ENCODE peak calls at places on chromosomes 3 and 15, in five cellular contexts. G is cardiac fibroblast, Y is fibroblast of the aortic adventitia, O is A549, W is neural crest cell. B is an unnamed sample.
A peak's percentile ranks its signal among the peaks of the same experiment; 100 is the strongest.

GRCh38 chr15:70212288-70212962 is 114.7 kb upstream of the TLE3 start:
- DNase-seq in O (no peak), G (peak; percentile 43), Y (no peak), W (no peak), B (no peak)

GRCh38 chr3:37024820-37025405 is 31.6 kb downstream of the MLH1 start:
- DNase-seq in W (no peak), O (peak; percentile 8), Y (no peak), G (no peak), B (no peak)

GRCh38 chr3:42900226-42900625 is 5.7 kb upstream of the ZNF662 start:
- DNase-seq in G (no peak), W (no peak), Y (no peak), O (no peak), B (no peak)

GRCh38 chr3:120673116-120673515 is 8.9 kb downstream of the HGD start:
- DNase-seq in W (no peak), Y (no peak), G (no peak), O (no peak), B (no peak)

GRCh38 chr3:141941093-141941492 is 64.7 kb downstream of the ATP1B3 start:
- DNase-seq in Y (no peak), G (no peak), O (no peak), W (no peak), B (no peak)

GRCh38 chr15:70526221-70526973 is 237.0 kb downstream of the UACA start:
- DNase-seq in W (no peak), Y (peak; percentile 13), G (peak; percentile 85), O (peak; percentile 69), B (no peak)

GRCh38 chr3:35596611-35597010 is 42.7 kb upstream of the ARPP21 start:
- DNase-seq in Y (no peak), W (no peak), G (no peak), O (no peak), B (no peak)

GRCh38 chr3:126464093-126464492 is 11.6 kb downstream of the ZXDC start:
- DNase-seq in W (no peak), G (no peak), Y (no peak), O (no peak), B (no peak)

GRCh38 chr3:191809326-191809949 is 348.5 kb downstream of the PYDC2 start:
- DNase-seq in G (no peak), O (no peak), Y (no peak), W (no peak), B (no peak)

GRCh38 chr15:50907866-50908208 is 646 bp upstream of the AP4E1 start:
- DNase-seq in W (no peak), G (peak; percentile 50), Y (peak; percentile 46), O (peak; percentile 53), B (peak; percentile 50)

GRCh38 chr3:112412494-112412893 is 79.5 kb downstream of the CD200 start:
- DNase-seq in Y (no peak), G (no peak), O (no peak), W (no peak), B (no peak)
- TF ChIP-seq CTCF in Y (no peak), G (no peak), O (no peak), W (no peak), B (no peak)

GRCh38 chr3:114333923-114334240 is 40.1 kb downstream of the TIGIT start:
- DNase-seq in W (no peak), Y (no peak), G (no peak), O (no peak), B (no peak)

GRCh38 chr3:114338651-114339357 is 45.0 kb downstream of the TIGIT start:
- DNase-seq in W (no peak), Y (no peak), G (no peak), O (no peak), B (no peak)

GRCh38 chr3:114333180-114333922 is 39.5 kb downstream of the TIGIT start:
- DNase-seq in Y (peak; percentile 50), G (peak; percentile 57), O (no peak), W (no peak), B (no peak)

GRCh38 chr3:114336857-114337256 is 43.0 kb downstream of the TIGIT start:
- DNase-seq in W (no peak), Y (no peak), G (no peak), O (no peak), B (no peak)

DNA sequence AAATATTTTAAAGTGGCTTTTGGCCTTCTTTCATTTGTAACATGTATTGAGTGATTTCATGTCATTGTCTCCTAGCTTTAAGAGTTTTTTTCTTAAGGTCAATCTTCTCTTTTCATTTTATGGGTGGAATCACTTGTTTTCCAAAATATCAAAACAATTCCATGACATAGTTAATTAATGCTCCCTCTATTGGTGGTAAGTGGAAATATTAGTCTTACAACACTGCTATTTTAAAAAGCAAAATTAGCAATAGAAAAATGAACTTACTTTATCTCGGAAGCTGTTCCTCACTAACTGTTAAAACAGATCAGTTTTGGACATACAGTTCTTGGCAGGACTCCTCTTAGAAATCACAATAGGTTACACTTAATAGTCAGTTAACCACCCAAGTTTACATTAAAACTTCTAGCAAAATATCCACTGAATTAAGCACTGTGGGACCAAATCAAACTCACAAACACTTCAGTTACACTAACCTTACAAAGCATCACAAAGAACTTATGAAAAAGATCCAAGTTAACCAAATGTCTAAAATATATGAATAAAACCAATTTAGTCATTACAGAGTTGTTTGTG is 42.4 kb downstream of the TIGIT start:
- DNase-seq in G (peak; percentile 36), O (no peak), W (no peak), Y (peak; percentile 30), B (no peak)
- TF ChIP-seq CTCF in G (peak; percentile 43), O (peak; percentile 36), W (peak; percentile 61), Y (peak; percentile 50), B (peak; percentile 80)

GRCh38 chr15:63000706-63001105 is 41.8 kb upstream of the TPM1 start:
- DNase-seq in Y (no peak), G (no peak), W (no peak), O (no peak), B (no peak)

GRCh38 chr15:62997441-62997840 is 45.1 kb upstream of the TPM1 start:
- DNase-seq in O (no peak), W (no peak), G (no peak), Y (no peak), B (no peak)

GRCh38 chr15:62999923-63000484 is 42.5 kb upstream of the TPM1 start:
- DNase-seq in O (no peak), G (no peak), Y (no peak), W (no peak), B (no peak)

GRCh38 chr15:62998262-62998909 is 44.2 kb upstream of the TPM1 start:
- DNase-seq in G (no peak), O (no peak), Y (no peak), W (no peak), B (no peak)

DNA sequence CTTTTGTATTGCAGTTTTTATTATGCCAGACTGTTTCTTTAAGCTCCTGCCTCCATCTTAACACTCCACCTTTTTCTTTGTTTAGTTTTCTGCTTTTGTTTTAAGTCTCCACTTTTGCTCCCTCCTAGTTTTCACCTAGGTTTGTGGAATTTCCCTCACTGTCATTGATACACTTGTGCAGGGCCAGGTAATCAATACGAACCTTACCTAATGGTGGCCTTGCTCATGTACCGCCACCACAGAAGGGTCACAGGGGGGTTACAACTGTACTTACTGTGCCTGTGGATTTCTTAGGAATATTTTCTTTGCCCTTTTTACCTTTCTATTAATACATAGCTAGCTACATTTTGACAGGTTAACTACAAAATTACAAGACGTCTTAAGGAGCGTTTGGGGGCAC is 43.4 kb upstream of the TPM1 start:
- DNase-seq in G (no peak), O (no peak), Y (no peak), W (no peak), B (no peak)
- TF ChIP-seq CTCF in G (no peak), O (no peak), Y (no peak), W (no peak), B (no peak)

GRCh38 chr3:96813820-96814580 is 394 bp upstream of the EPHA6 start:
- DNase-seq in G (peak; percentile 57), O (peak; percentile 50), W (peak; percentile 52), Y (peak; percentile 26), B (peak; percentile 73)
- TF ChIP-seq CTCF in G (no peak), O (no peak), W (peak; percentile 21), Y (peak; percentile 39), B (peak; percentile 2)

GRCh38 chr15:74333093-74333492 is 34.4 kb downstream of the CYP11A1 start:
- DNase-seq in Y (no peak), W (no peak), O (no peak), G (no peak), B (no peak)
- TF ChIP-seq CTCF in Y (no peak), W (no peak), O (no peak), G (no peak), B (no peak)

DNA sequence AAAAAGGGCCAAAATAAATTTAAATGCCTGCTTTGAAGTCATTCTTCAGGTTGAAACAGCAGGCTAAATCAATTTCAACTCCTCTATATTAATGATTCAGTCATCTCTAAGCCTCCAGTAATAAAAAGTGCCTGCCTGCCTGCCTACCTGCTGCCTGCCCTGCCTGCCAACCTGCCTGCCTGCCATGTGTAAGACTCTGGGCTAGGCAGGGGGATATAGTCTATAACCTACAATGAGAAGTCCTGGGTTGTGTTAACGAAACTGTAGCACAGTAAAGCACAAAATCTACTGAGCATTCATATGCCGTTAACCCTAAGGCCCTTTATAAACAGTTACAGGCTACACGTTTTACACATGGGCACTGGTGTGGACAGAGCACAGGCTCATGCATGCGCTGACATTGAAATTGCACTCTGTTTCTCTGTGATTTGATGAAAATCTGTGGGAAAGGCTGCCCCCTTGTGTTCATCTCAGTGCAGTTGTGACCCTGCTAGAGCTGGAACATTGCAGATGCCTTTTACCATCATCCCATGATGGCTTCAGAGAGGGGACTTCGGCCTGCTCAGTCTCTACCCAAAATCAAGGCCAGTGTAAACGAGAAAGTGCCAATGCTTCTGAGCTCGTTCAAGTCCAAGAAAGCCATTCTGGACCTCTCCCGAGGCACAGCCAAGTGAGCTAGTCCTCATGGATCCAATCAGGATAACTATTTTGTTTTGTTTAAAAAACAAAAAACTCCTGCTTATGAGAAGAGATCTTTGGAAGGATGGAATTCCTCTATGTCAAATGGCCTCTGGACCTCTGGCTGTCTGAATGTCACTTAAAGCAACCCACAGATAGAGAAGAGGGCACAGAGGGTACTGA is 64.6 kb downstream of the EFL1 start:
- DNase-seq in O (peak; percentile 75), G (peak; percentile 84), Y (peak; percentile 84), W (peak; percentile 81), B (peak; percentile 79)
- TF ChIP-seq CTCF in O (peak; percentile 90), G (peak; percentile 67), Y (peak; percentile 73), W (peak; percentile 84), B (peak; percentile 73)

DNA sequence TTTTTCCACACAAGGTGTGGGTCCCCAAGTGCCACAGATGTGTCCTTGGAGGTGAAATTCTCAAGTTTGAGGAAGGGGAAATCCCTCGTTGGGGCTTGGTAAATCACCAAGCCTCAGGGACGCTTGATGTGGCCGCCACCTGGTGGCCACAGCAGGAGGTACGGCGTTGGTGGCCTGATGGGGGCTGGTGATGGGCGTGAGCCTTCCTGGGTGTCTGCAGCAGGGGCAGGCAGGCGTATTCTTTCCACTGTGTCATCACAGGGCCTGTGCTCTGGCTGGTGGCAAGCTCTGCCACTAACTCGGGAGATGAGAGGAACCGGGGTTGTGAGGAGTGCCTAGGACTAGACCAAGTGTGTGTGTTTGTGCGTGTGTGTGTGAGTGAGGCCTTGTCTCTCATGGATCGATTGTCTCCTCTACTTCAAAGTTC is 4.2 kb downstream of the ACOX2 start:
- DNase-seq in Y (peak; percentile 66), G (peak; percentile 82), W (peak; percentile 71), O (peak; percentile 69), B (peak; percentile 73)
- TF ChIP-seq CTCF in Y (peak; percentile 89), G (peak; percentile 93), W (peak; percentile 96), O (peak; percentile 80), B (peak; percentile 94)

B was measured in endothelial cell.